ENCODE peak calls at places on chromosomes 6 and 20, in six cellular contexts. K is CD8-positive, alpha-beta T cell; D is WERI-Rb-1; Y is ascending aorta; S is foreskin fibroblast; Z is CD4-positive, alpha-beta T cell. A is an unnamed sample.

GRCh38 chr6:43799671-43800623 is 29.9 kb downstream of the VEGFA start:
- DNase-seq in S (no peak), Z (no peak), D (no peak), Y (no peak), K (no peak), A (no peak)

GRCh38 chr20:52577696-52578095 is 386.1 kb upstream of the ZFP64 start:
- DNase-seq in Z (no peak), K (no peak), Y (no peak), D (no peak), S (no peak), A (no peak)

GRCh38 chr20:61968932-61969331 is 96.7 kb downstream of the TAF4 start:
- DNase-seq in D (no peak), S (no peak), K (no peak), Z (no peak), Y (no peak), A (no peak)

GRCh38 chr20:50710492-50711063 is 19.2 kb upstream of the RIPOR3 start:
- DNase-seq in Y (no peak), D (no peak), S (peak), K (no peak), Z (no peak), A (no peak)

GRCh38 chr6:27471365-27472115 is 1.4 kb downstream of the ZNF184 start:
- DNase-seq in Z (no peak), Y (no peak), K (no peak), D (no peak), S (no peak), A (no peak)

GRCh38 chr20:14288341-14289330 is 48.8 kb downstream of the FLRT3 start:
- DNase-seq in S (peak), K (no peak), D (no peak), Y (no peak), Z (no peak), A (no peak)

GRCh38 chr6:12606616-12607015 is 110.0 kb upstream of the PHACTR1 start:
- DNase-seq in Z (no peak), D (no peak), Y (no peak), K (no peak), S (no peak), A (no peak)

GRCh38 chr6:79949235-79949634 is 1.9 kb upstream of the ELOVL4 start:
- DNase-seq in Y (peak), D (peak), K (peak), Z (peak), S (peak), A (peak)

GRCh38 chr6:67345946-67346345 is 1289.1 kb upstream of the ADGRB3 start:
- DNase-seq in Z (no peak), S (no peak), D (no peak), Y (no peak), K (no peak), A (no peak)

GRCh38 chr6:13307508-13307995 is 20.8 kb downstream of the TBC1D7 start:
- DNase-seq in K (no peak), S (no peak), Z (no peak), D (no peak), Y (no peak), A (no peak)

GRCh38 chr20:42027746-42028268 is 409.6 kb upstream of the CHD6 start:
- DNase-seq in Z (no peak), D (peak), S (no peak), Y (no peak), K (no peak), A (no peak)

GRCh38 chr6:64477311-64477850 is 841.8 kb downstream of the PHF3 start:
- DNase-seq in Z (no peak), Y (no peak), K (no peak), D (no peak), S (no peak), A (no peak)

GRCh38 chr6:2047855-2048254 is 197.6 kb downstream of the GMDS start:
- DNase-seq in K (no peak), Z (no peak), S (no peak), Y (no peak), D (no peak), A (no peak)

GRCh38 chr6:160267102-160267501 is 8.5 kb upstream of the SLC22A2 start:
- DNase-seq in D (no peak), Y (no peak), K (no peak), Z (no peak), S (no peak), A (no peak)

GRCh38 chr6:44788387-44788981 is 401.0 kb downstream of the CDC5L start:
- DNase-seq in Z (no peak), D (no peak), K (no peak), S (no peak), Y (no peak), A (no peak)

GRCh38 chr20:49615401-49616153 is 47.6 kb upstream of the PTGIS start:
- DNase-seq in K (no peak), D (no peak), Z (no peak), Y (peak), S (peak), A (no peak)

GRCh38 chr6:35086636-35087360 is 54.3 kb downstream of the TCP11 start:
- DNase-seq in D (no peak), Y (no peak), Z (no peak), S (no peak), K (no peak), A (no peak)

GRCh38 chr6:113857565-113858066 is 471 bp downstream of the MARCKS start:
- DNase-seq in Z (no peak), Y (peak), K (no peak), S (no peak), D (peak), A (peak)

GRCh38 chr6:161745128-161745527 is 471.3 kb upstream of the AGPAT4 start:
- DNase-seq in K (no peak), D (no peak), Z (no peak), S (no peak), Y (no peak), A (no peak)

GRCh38 chr6:161749576-161749975 is 475.7 kb upstream of the AGPAT4 start:
- DNase-seq in Z (no peak), S (no peak), D (peak), K (no peak), Y (no peak), A (no peak)

GRCh38 chr6:161745594-161745993 is 471.7 kb upstream of the AGPAT4 start:
- DNase-seq in S (no peak), D (peak), K (no peak), Z (no peak), Y (no peak), A (no peak)

GRCh38 chr6:161750677-161751076 is 476.8 kb upstream of the AGPAT4 start:
- DNase-seq in S (no peak), D (no peak), Z (no peak), Y (no peak), K (no peak), A (no peak)

DNA sequence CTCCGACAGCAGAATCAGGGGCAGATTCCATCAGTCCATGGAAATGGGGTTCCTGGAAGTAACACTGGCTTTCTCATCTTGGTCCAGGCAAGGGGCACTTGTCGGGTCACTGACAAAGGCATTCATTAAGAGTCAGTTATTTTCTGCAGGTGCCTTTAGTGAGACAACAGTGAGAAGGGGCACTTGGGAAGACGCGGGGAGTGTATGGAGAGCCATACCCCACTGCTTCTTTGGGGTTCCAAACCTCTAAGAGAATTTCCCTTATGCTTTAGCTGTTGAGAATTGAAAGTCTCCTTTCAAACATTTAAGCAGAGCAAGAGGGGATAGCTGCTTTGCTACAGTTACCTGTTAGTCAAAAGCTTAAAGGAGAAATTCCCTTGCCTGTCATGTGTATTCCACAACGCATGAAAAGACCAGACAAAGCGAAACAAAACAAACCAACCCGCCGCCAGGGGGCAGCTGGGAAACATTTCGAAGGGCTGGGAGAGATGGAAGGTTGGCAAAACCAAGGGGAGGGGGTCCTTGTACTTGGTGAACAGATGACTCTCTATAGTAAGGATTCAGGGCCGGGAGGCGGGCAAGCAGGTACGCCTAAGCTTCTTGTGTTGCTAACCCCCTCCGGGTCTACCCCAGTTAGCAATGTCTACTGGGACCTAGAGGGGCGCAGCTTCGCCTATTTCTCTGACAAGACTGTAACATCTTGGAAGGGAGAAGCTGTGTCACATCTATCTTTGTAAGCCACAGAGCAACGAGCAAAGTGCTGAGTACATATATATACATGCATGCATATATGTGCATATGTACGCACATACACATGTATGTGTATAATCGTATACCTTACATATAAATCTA is 474.9 kb upstream of the AGPAT4 start:
- DNase-seq in Z (no peak), D (peak), K (no peak), S (no peak), Y (no peak), A (no peak)
- TF ChIP-seq CTCF in Z (no peak), D (peak), K (no peak), S (no peak), Y (no peak), A (peak)

GRCh38 chr20:33024263-33024601 is 7.2 kb upstream of the BPIFB6 start:
- DNase-seq in Y (no peak), Z (no peak), D (no peak), S (no peak), K (no peak), A (no peak)
- TF ChIP-seq CTCF in Y (no peak), Z (no peak), D (no peak), S (no peak), K (no peak), A (no peak)

GRCh38 chr20:63894358-63895201 is at the start of gene DNAJC5:
- DNase-seq in Z (peak), S (peak), Y (peak), D (peak), K (peak), A (peak)

GRCh38 chr20:63895886-63896135 is 885 bp downstream of the DNAJC5 start:
- DNase-seq in D (no peak), K (no peak), Y (no peak), S (no peak), Z (no peak), A (no peak)

GRCh38 chr20:63896136-63896890 is 1.4 kb downstream of the DNAJC5 start:
- DNase-seq in Z (peak), D (peak), K (no peak), Y (peak), S (no peak), A (peak)

GRCh38 chr20:63893999-63894357 is 948 bp upstream of the DNAJC5 start:
- DNase-seq in D (no peak), S (no peak), Z (no peak), Y (no peak), K (no peak), A (no peak)

DNA sequence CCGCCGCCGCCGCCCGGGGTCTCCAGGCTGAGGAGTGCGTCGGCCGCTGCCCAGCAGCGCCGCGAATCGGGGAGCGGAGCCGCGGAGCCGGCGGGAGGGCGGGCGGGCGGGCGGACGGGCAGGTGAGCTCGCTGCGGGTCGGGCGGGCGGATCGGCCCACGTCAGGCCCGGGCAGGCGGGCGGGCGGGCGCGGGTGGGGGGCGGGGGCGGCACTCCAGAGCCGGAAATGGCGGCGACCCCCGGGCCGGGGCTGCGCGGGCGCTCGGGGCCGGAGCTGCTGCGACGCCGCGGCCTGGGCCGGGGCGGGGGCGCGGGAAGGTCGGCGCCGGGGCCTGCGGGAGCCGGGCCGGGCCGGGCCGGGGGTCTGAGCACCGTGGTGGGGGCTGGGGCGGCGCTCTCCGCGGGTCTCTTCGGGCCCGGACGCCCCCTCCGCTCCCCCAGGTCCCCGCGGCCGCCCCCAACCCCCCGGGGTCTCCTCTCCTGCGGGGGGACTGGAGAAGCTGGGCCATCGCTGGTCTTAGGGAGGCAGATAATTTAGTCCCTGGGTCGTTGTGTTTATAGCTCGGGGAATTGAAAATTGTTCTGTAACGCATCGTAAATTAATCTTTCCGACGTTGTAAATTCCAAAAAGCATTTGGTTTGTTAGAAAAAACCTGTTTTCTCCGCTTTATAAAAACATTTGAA is 418 bp downstream of the DNAJC5 start:
- DNase-seq in Z (no peak), K (no peak), Y (no peak), S (no peak), D (no peak), A (no peak)
- TF ChIP-seq CTCF in Z (no peak), K (no peak), Y (no peak), S (no peak), D (no peak), A (no peak)

GRCh38 chr6:116399287-116399686 is 28.5 kb downstream of the DSE start:
- DNase-seq in S (no peak), Z (no peak), K (no peak), Y (peak), D (no peak), A (no peak)

GRCh38 chr6:116400376-116400775 is 29.6 kb downstream of the DSE start:
- DNase-seq in K (no peak), Y (no peak), Z (no peak), D (no peak), S (no peak), A (no peak)

GRCh38 chr6:116404706-116405105 is 34.0 kb downstream of the DSE start:
- DNase-seq in Z (no peak), D (no peak), Y (no peak), K (no peak), S (no peak), A (no peak)

GRCh38 chr6:116403205-116403604 is 32.5 kb downstream of the DSE start:
- DNase-seq in Z (no peak), D (no peak), K (no peak), Y (no peak), S (no peak), A (no peak)

DNA sequence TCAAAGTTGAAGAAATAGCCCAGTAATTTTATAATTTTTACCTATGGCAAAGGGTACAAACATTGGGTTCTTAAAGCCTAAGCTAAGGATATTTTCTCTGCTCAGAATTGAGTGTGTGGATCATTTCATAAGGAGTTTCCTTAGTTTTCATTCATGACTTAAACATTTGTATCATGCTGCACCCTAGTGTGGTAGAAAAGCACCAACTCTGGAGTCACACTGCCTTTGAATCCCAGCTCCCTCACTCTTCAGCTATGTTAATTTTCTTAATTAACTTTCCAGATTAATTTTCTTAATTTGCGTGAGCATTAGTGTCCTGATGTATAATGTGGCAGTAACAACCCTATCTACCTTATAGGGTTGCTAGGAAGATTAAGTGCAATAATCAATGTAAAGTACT is 31.4 kb downstream of the DSE start:
- DNase-seq in D (no peak), S (no peak), Z (no peak), K (no peak), Y (no peak), A (no peak)
- TF ChIP-seq CTCF in D (no peak), S (no peak), Z (no peak), K (no peak), Y (no peak), A (no peak)

DNA sequence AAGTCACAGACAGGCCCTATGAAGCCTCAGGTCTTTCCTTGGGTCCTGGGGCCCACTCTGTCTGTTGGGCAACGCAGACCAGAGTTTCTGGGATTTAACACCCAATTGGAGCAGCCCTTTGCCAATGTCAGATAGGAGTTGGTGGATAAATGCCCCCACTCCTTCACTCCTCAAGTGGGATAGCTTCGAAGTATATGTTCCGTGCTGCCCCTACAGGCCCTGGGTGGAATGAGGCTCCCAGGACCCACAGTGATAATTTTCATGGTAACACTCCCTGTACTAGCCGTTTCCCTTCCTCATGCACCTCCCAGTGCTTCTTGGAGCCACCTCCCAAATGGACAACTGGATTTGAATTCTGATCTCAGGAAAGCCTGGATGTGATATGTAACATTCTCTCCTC is 145.4 kb downstream of the FOXA2 start:
- DNase-seq in D (no peak), S (no peak), Y (no peak), K (no peak), Z (no peak), A (no peak)
- TF ChIP-seq CTCF in D (peak), S (no peak), Y (no peak), K (no peak), Z (no peak), A (peak)

A was measured in GM06990.